ENCODE peak calls at places on chromosome 7, in seven cellular contexts. One of them, this sample, is unnamed.

GRCh38 chr7:105024734-105025133 is 10.7 kb downstream of the KMT2E start:
- DNase-seq in activated gamma-delta T cell treated with Interleukin-2 at 50 U/mL for 16 hours: no peak
- DNase-seq in astrocyte of the cerebellum: no peak
- DNase-seq in AG09319: no peak
- DNase-seq in fibroblast of the aortic adventitia: peak; percentile 43
- DNase-seq in stimulated activated CD8-positive, alpha-beta memory T cell treated with anti-CD3 and anti-CD28 coated beads, Interleukin-4, amount 100 ng/mL, for 1 hour: no peak
- DNase-seq in T-cell: no peak
- DNase-seq in this sample: no peak

GRCh38 chr7:95883208-95883607 is 110.9 kb downstream of the DYNC1I1 start:
- DNase-seq in activated gamma-delta T cell treated with Interleukin-2 at 50 U/mL for 16 hours: no peak
- DNase-seq in astrocyte of the cerebellum: no peak
- DNase-seq in AG09319: no peak
- DNase-seq in fibroblast of the aortic adventitia: no peak
- DNase-seq in stimulated activated CD8-positive, alpha-beta memory T cell treated with anti-CD3 and anti-CD28 coated beads, Interleukin-4, amount 100 ng/mL, for 1 hour: no peak
- DNase-seq in T-cell: no peak
- DNase-seq in this sample: no peak

GRCh38 chr7:105602325-105603305 is 21.3 kb upstream of the EFCAB10 start:
- DNase-seq in activated gamma-delta T cell treated with Interleukin-2 at 50 U/mL for 16 hours: no peak
- DNase-seq in astrocyte of the cerebellum: no peak
- DNase-seq in AG09319: peak; percentile 80
- DNase-seq in fibroblast of the aortic adventitia: peak; percentile 64
- DNase-seq in stimulated activated CD8-positive, alpha-beta memory T cell treated with anti-CD3 and anti-CD28 coated beads, Interleukin-4, amount 100 ng/mL, for 1 hour: no peak
- DNase-seq in T-cell: no peak
- DNase-seq in this sample: no peak

GRCh38 chr7:116997972-116998371 is 44.7 kb downstream of the ST7 start:
- DNase-seq in activated gamma-delta T cell treated with Interleukin-2 at 50 U/mL for 16 hours: no peak
- DNase-seq in astrocyte of the cerebellum: no peak
- DNase-seq in AG09319: no peak
- DNase-seq in fibroblast of the aortic adventitia: no peak
- DNase-seq in stimulated activated CD8-positive, alpha-beta memory T cell treated with anti-CD3 and anti-CD28 coated beads, Interleukin-4, amount 100 ng/mL, for 1 hour: no peak
- DNase-seq in T-cell: no peak
- DNase-seq in this sample: no peak

GRCh38 chr7:45076946-45077345 is 11.8 kb downstream of the NACAD start:
- DNase-seq in activated gamma-delta T cell treated with Interleukin-2 at 50 U/mL for 16 hours: no peak
- DNase-seq in astrocyte of the cerebellum: no peak
- DNase-seq in AG09319: no peak
- DNase-seq in fibroblast of the aortic adventitia: no peak
- DNase-seq in stimulated activated CD8-positive, alpha-beta memory T cell treated with anti-CD3 and anti-CD28 coated beads, Interleukin-4, amount 100 ng/mL, for 1 hour: no peak
- DNase-seq in T-cell: no peak
- DNase-seq in this sample: no peak

GRCh38 chr7:68892211-68892610 is 706.1 kb upstream of the AUTS2 start:
- DNase-seq in activated gamma-delta T cell treated with Interleukin-2 at 50 U/mL for 16 hours: no peak
- DNase-seq in astrocyte of the cerebellum: no peak
- DNase-seq in AG09319: no peak
- DNase-seq in fibroblast of the aortic adventitia: peak; percentile 10
- DNase-seq in stimulated activated CD8-positive, alpha-beta memory T cell treated with anti-CD3 and anti-CD28 coated beads, Interleukin-4, amount 100 ng/mL, for 1 hour: no peak
- DNase-seq in T-cell: no peak
- DNase-seq in this sample: no peak

GRCh38 chr7:111174476-111174875 is 83.5 kb downstream of the LRRN3 start:
- DNase-seq in activated gamma-delta T cell treated with Interleukin-2 at 50 U/mL for 16 hours: no peak
- DNase-seq in astrocyte of the cerebellum: no peak
- DNase-seq in AG09319: no peak
- DNase-seq in fibroblast of the aortic adventitia: no peak
- DNase-seq in stimulated activated CD8-positive, alpha-beta memory T cell treated with anti-CD3 and anti-CD28 coated beads, Interleukin-4, amount 100 ng/mL, for 1 hour: no peak
- DNase-seq in T-cell: no peak
- DNase-seq in this sample: no peak

GRCh38 chr7:108347616-108348015 is 108.6 kb downstream of the NRCAM start:
- DNase-seq in activated gamma-delta T cell treated with Interleukin-2 at 50 U/mL for 16 hours: no peak
- DNase-seq in astrocyte of the cerebellum: peak; percentile 68
- DNase-seq in AG09319: no peak
- DNase-seq in fibroblast of the aortic adventitia: peak; percentile 82
- DNase-seq in stimulated activated CD8-positive, alpha-beta memory T cell treated with anti-CD3 and anti-CD28 coated beads, Interleukin-4, amount 100 ng/mL, for 1 hour: no peak
- DNase-seq in T-cell: no peak
- DNase-seq in this sample: no peak

GRCh38 chr7:14199336-14199735 is 209.9 kb upstream of the ETV1 start:
- DNase-seq in activated gamma-delta T cell treated with Interleukin-2 at 50 U/mL for 16 hours: no peak
- DNase-seq in astrocyte of the cerebellum: no peak
- DNase-seq in AG09319: no peak
- DNase-seq in fibroblast of the aortic adventitia: no peak
- DNase-seq in stimulated activated CD8-positive, alpha-beta memory T cell treated with anti-CD3 and anti-CD28 coated beads, Interleukin-4, amount 100 ng/mL, for 1 hour: no peak
- DNase-seq in T-cell: no peak
- DNase-seq in this sample: no peak

GRCh38 chr7:158396982-158397862 is 190.4 kb downstream of the PTPRN2 start:
- DNase-seq in activated gamma-delta T cell treated with Interleukin-2 at 50 U/mL for 16 hours: no peak
- DNase-seq in astrocyte of the cerebellum: no peak
- DNase-seq in AG09319: no peak
- DNase-seq in fibroblast of the aortic adventitia: no peak
- DNase-seq in stimulated activated CD8-positive, alpha-beta memory T cell treated with anti-CD3 and anti-CD28 coated beads, Interleukin-4, amount 100 ng/mL, for 1 hour: no peak
- DNase-seq in T-cell: no peak
- DNase-seq in this sample: no peak

GRCh38 chr7:23181684-23182553 is at the start of gene NUP42:
- DNase-seq in activated gamma-delta T cell treated with Interleukin-2 at 50 U/mL for 16 hours: peak; percentile 93
- DNase-seq in astrocyte of the cerebellum: peak; percentile 98
- DNase-seq in AG09319: peak; percentile 94
- DNase-seq in fibroblast of the aortic adventitia: peak; percentile 98
- DNase-seq in stimulated activated CD8-positive, alpha-beta memory T cell treated with anti-CD3 and anti-CD28 coated beads, Interleukin-4, amount 100 ng/mL, for 1 hour: peak; percentile 96
- DNase-seq in T-cell: peak; percentile 90
- DNase-seq in this sample: peak; percentile 94

GRCh38 chr7:70830060-70830395 is 301.9 kb upstream of the GALNT17 start:
- DNase-seq in activated gamma-delta T cell treated with Interleukin-2 at 50 U/mL for 16 hours: no peak
- DNase-seq in astrocyte of the cerebellum: no peak
- DNase-seq in AG09319: no peak
- DNase-seq in fibroblast of the aortic adventitia: no peak
- DNase-seq in stimulated activated CD8-positive, alpha-beta memory T cell treated with anti-CD3 and anti-CD28 coated beads, Interleukin-4, amount 100 ng/mL, for 1 hour: no peak
- DNase-seq in T-cell: no peak
- DNase-seq in this sample: no peak

GRCh38 chr7:152522551-152522950 is 86.7 kb upstream of the KMT2C start:
- DNase-seq in activated gamma-delta T cell treated with Interleukin-2 at 50 U/mL for 16 hours: no peak
- DNase-seq in astrocyte of the cerebellum: no peak
- DNase-seq in AG09319: no peak
- DNase-seq in fibroblast of the aortic adventitia: peak; percentile 60
- DNase-seq in stimulated activated CD8-positive, alpha-beta memory T cell treated with anti-CD3 and anti-CD28 coated beads, Interleukin-4, amount 100 ng/mL, for 1 hour: no peak
- DNase-seq in T-cell: no peak
- DNase-seq in this sample: no peak

GRCh38 chr7:156920076-156920475 is 27.1 kb upstream of the LMBR1 start:
- DNase-seq in activated gamma-delta T cell treated with Interleukin-2 at 50 U/mL for 16 hours: no peak
- DNase-seq in astrocyte of the cerebellum: no peak
- DNase-seq in AG09319: no peak
- DNase-seq in fibroblast of the aortic adventitia: no peak
- DNase-seq in stimulated activated CD8-positive, alpha-beta memory T cell treated with anti-CD3 and anti-CD28 coated beads, Interleukin-4, amount 100 ng/mL, for 1 hour: no peak
- DNase-seq in T-cell: no peak
- DNase-seq in this sample: no peak

GRCh38 chr7:98202367-98203195 is 8.7 kb upstream of the BHLHA15 start:
- DNase-seq in activated gamma-delta T cell treated with Interleukin-2 at 50 U/mL for 16 hours: peak; percentile 69
- DNase-seq in astrocyte of the cerebellum: no peak
- DNase-seq in AG09319: no peak
- DNase-seq in fibroblast of the aortic adventitia: no peak
- DNase-seq in stimulated activated CD8-positive, alpha-beta memory T cell treated with anti-CD3 and anti-CD28 coated beads, Interleukin-4, amount 100 ng/mL, for 1 hour: peak; percentile 19
- DNase-seq in T-cell: peak; percentile 59
- DNase-seq in this sample: no peak

GRCh38 chr7:116097365-116098009 is 66.9 kb upstream of the TFEC start:
- DNase-seq in activated gamma-delta T cell treated with Interleukin-2 at 50 U/mL for 16 hours: no peak
- DNase-seq in astrocyte of the cerebellum: peak; percentile 16
- DNase-seq in AG09319: no peak
- DNase-seq in fibroblast of the aortic adventitia: peak; percentile 73
- DNase-seq in stimulated activated CD8-positive, alpha-beta memory T cell treated with anti-CD3 and anti-CD28 coated beads, Interleukin-4, amount 100 ng/mL, for 1 hour: no peak
- DNase-seq in T-cell: no peak
- DNase-seq in this sample: no peak

GRCh38 chr7:151452141-151452571 is 12.2 kb upstream of the CRYGN start:
- DNase-seq in activated gamma-delta T cell treated with Interleukin-2 at 50 U/mL for 16 hours: no peak
- DNase-seq in astrocyte of the cerebellum: no peak
- DNase-seq in AG09319: no peak
- DNase-seq in fibroblast of the aortic adventitia: no peak
- DNase-seq in stimulated activated CD8-positive, alpha-beta memory T cell treated with anti-CD3 and anti-CD28 coated beads, Interleukin-4, amount 100 ng/mL, for 1 hour: no peak
- DNase-seq in T-cell: no peak
- DNase-seq in this sample: no peak

This sample was measured in natural killer cell.